ENCODE peak calls at places on chromosomes 13 and 19, in seven cellular contexts. J, C, L, A, O, S and F are unnamed samples.

GRCh38 chr19:7238091-7238490 is 56.1 kb downstream of the INSR start:
- DNase-seq in A (no peak), C (no peak), L (no peak), O (no peak), S (no peak), J (no peak), F (no peak)

GRCh38 chr19:1213391-1214286 is 8.1 kb downstream of the STK11 start:
- DNase-seq in C (no peak), L (peak), J (peak), O (peak), S (peak), A (peak), F (peak)

GRCh38 chr19:13172335-13173128 is 22.3 kb downstream of the IER2 start:
- DNase-seq in A (peak), C (peak), J (peak), O (peak), L (peak), S (peak), F (peak)

GRCh38 chr19:13103961-13104847 is 1.5 kb upstream of the LYL1 start:
- DNase-seq in C (no peak), L (peak), J (peak), S (peak), O (peak), A (peak), F (no peak)

GRCh38 chr13:78649997-78650724 is 8.8 kb downstream of the OBI1 start:
- DNase-seq in L (no peak), A (no peak), S (no peak), O (no peak), J (no peak), C (no peak), F (no peak)

GRCh38 chr13:74132152-74132767 is 1.9 kb downstream of the KLF12 start:
- DNase-seq in J (no peak), C (no peak), S (peak), O (no peak), A (no peak), L (no peak), F (no peak)

GRCh38 chr19:1063030-1063908 is 3.7 kb upstream of the ARHGAP45 start:
- DNase-seq in J (peak), A (no peak), C (peak), L (peak), O (no peak), S (peak), F (no peak)

GRCh38 chr13:73106513-73107214 is 47.9 kb downstream of the KLF5 start:
- DNase-seq in S (no peak), O (peak), L (no peak), J (no peak), A (no peak), C (no peak), F (no peak)

GRCh38 chr13:33072759-33073158 is 56.5 kb downstream of the KL start:
- DNase-seq in J (no peak), O (no peak), S (no peak), C (no peak), L (no peak), A (no peak), F (no peak)

GRCh38 chr13:71412231-71412630 is 454.8 kb downstream of the DACH1 start:
- DNase-seq in A (no peak), O (no peak), S (no peak), L (no peak), J (no peak), C (no peak), F (no peak)

GRCh38 chr13:23743717-23744116 is 145.5 kb downstream of the MIPEP start:
- DNase-seq in S (no peak), L (no peak), A (no peak), J (no peak), O (no peak), C (no peak), F (no peak)

GRCh38 chr13:97327071-97327470 is 104.9 kb downstream of the MBNL2 start:
- DNase-seq in C (no peak), J (no peak), O (no peak), S (no peak), L (no peak), A (no peak), F (no peak)

GRCh38 chr13:19984430-19985218 is 26.1 kb downstream of the ZMYM2 start:
- DNase-seq in O (no peak), J (no peak), C (no peak), L (peak), S (no peak), A (no peak), F (no peak)

DNA sequence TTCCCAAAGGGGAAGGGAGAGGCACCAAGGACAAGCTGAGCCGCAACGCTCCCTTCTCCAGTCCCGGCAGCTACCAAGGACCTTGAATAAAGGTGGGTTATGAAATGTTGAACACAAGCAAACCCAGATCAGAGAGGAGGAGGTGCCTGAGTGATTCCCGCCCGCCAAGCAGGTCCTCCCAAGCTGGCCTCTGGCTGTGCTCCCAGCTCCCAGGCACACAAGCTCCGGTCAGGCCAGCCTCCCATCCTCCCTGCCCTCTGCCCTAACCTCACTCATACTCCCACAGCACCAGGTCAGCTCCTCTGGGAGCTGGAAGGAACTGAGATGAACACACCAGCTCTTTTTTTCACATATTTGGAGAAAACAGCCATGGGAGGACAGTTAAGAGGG is 3.7 kb downstream of the NAPA start:
- DNase-seq in O (peak), J (no peak), A (peak), C (no peak), S (no peak), L (no peak), F (peak)
- H3K4me3 ChIP-seq in O (no peak), J (peak), A (peak), C (no peak), S (no peak), L (no peak), F (no peak)

GRCh38 chr19:5035105-5035761 is 66.3 kb downstream of the KDM4B start:
- DNase-seq in O (peak), L (no peak), J (no peak), S (no peak), C (no peak), A (no peak), F (no peak)
- H3K27ac ChIP-seq in O (no peak), L (no peak), J (no peak), S (no peak), C (no peak), A (no peak), F (no peak)

GRCh38 chr19:18915639-18916038 is 3.5 kb downstream of the COPE start:
- DNase-seq in S (no peak), C (peak), L (peak), O (peak), J (no peak), A (no peak), F (no peak)
- TF ChIP-seq CTCF in S (no peak), C (peak), L (peak), O (peak), J (peak), A (peak), F (no peak)

GRCh38 chr13:61453121-61453520 is 37.5 kb upstream of the PCDH20 start:
- DNase-seq in J (no peak), L (no peak), S (no peak), C (no peak), A (no peak), O (no peak), F (no peak)
- H3K4me3 ChIP-seq in J (no peak), L (no peak), S (no peak), C (no peak), A (no peak), O (no peak), F (no peak)